ENCODE peak calls at places on chromosomes 11 and 22, in four cellular contexts. T is RCC 7860, U is fibroblast of lung, M is NB4. V is an unnamed sample.

GRCh38 chr11:78343303-78343702 is 74.3 kb downstream of the GAB2 start:
- DNase-seq in T (no peak), U (no peak), M (no peak), V (no peak)

GRCh38 chr11:2825886-2826678 is 59.5 kb downstream of the CDKN1C start:
- DNase-seq in T (peak), U (peak), M (peak), V (peak)

GRCh38 chr22:24434472-24435322 is 7.3 kb downstream of the ADORA2A start:
- DNase-seq in T (no peak), U (no peak), M (peak), V (no peak)

GRCh38 chr11:61871158-61871597 is 20.2 kb downstream of the FADS3 start:
- DNase-seq in T (peak), U (peak), M (peak), V (peak)

GRCh38 chr11:118211006-118211405 is 13.8 kb downstream of the JAML start:
- DNase-seq in T (no peak), U (no peak), M (no peak), V (peak)

GRCh38 chr11:93573184-93573583 is 30.0 kb upstream of the SMCO4 start:
- DNase-seq in T (no peak), U (no peak), M (peak), V (no peak)

GRCh38 chr11:128463386-128463829 is 124.0 kb downstream of the ETS1 start:
- DNase-seq in T (peak), U (peak), M (no peak), V (peak)

GRCh38 chr22:28435271-28435825 is 244.3 kb downstream of the TTC28 start:
- DNase-seq in T (no peak), U (no peak), M (no peak), V (no peak)

GRCh38 chr22:24059793-24060192 is 48.7 kb downstream of the CABIN1 start:
- DNase-seq in T (no peak), U (no peak), M (no peak), V (no peak)

GRCh38 chr11:60345489-60345888 is 18.4 kb downstream of the MS4A6E start:
- DNase-seq in T (no peak), U (no peak), M (peak), V (no peak)

GRCh38 chr11:9662273-9662672 is 1.6 kb upstream of the SWAP70 start:
- DNase-seq in T (peak), U (no peak), M (peak), V (no peak)

GRCh38 chr11:2419638-2420501 is 19.3 kb downstream of the TSSC4 start:
- DNase-seq in T (peak), U (peak), M (peak), V (peak)

GRCh38 chr11:13110929-13111812 is 102.1 kb downstream of the RASSF10 start:
- DNase-seq in T (peak), U (no peak), M (no peak), V (no peak)

GRCh38 chr11:12164061-12165014 is 53.9 kb downstream of the MICAL2 start:
- DNase-seq in T (peak), U (peak), M (peak), V (peak)

GRCh38 chr11:128848815-128849455 is 18.2 kb downstream of the KCNJ1 start:
- DNase-seq in T (no peak), U (peak), M (peak), V (no peak)

GRCh38 chr22:24429411-24430365 is 2.3 kb downstream of the ADORA2A start:
- DNase-seq in T (no peak), U (no peak), M (peak), V (no peak)

GRCh38 chr11:65077466-65077865 is 6.4 kb downstream of the CDCA5 start:
- DNase-seq in T (no peak), U (no peak), M (peak), V (no peak)

V was measured in AG10803.